ENCODE peak calls at places on chromosome 18, in eight cellular contexts. D, N, T, G, R, O, B and Q are unnamed samples.

GRCh38 chr18:25467226-25468065 is 115.5 kb upstream of the ZNF521 start:
- DNase-seq in D (no peak), N (no peak), T (no peak), G (peak; percentile 68), R (peak; percentile 41), O (peak; percentile 37), B (no peak), Q (no peak)

GRCh38 chr18:79512461-79513380 is 117.0 kb downstream of the NFATC1 start:
- DNase-seq in D (no peak), N (no peak), T (no peak), G (no peak), R (no peak), O (no peak), B (no peak), Q (no peak)

GRCh38 chr18:419542-420175 is 80.8 kb downstream of the COLEC12 start:
- DNase-seq in D (no peak), N (no peak), T (no peak), G (no peak), R (no peak), O (no peak), B (no peak), Q (no peak)

GRCh38 chr18:3256693-3257626 is 5.0 kb upstream of the MYL12B start:
- DNase-seq in D (no peak), N (peak; percentile 84), T (no peak), G (no peak), R (peak; percentile 79), O (no peak), B (no peak), Q (no peak)

GRCh38 chr18:73240899-73241298 is 373.1 kb upstream of the NETO1 start:
- DNase-seq in D (no peak), N (no peak), T (no peak), G (no peak), R (no peak), O (no peak), B (no peak), Q (no peak)

GRCh38 chr18:13680612-13681011 is 45.7 kb downstream of the FAM210A start:
- DNase-seq in D (no peak), N (peak; percentile 29), T (no peak), G (no peak), R (no peak), O (peak; percentile 63), B (peak; percentile 14), Q (no peak)

GRCh38 chr18:47206945-47207637 is 30.9 kb upstream of the IER3IP1 start:
- DNase-seq in D (no peak), N (no peak), T (no peak), G (no peak), R (peak; percentile 15), O (peak; percentile 73), B (no peak), Q (no peak)

GRCh38 chr18:10840768-10841167 is 308.6 kb downstream of the PIEZO2 start:
- DNase-seq in D (no peak), N (no peak), T (no peak), G (no peak), R (no peak), O (no peak), B (no peak), Q (no peak)

GRCh38 chr18:63511285-63511684 is 30.9 kb upstream of the SERPINB12 start:
- DNase-seq in D (peak; percentile 15), N (peak; percentile 37), T (no peak), G (no peak), R (peak; percentile 34), O (peak; percentile 76), B (peak; percentile 23), Q (no peak)

GRCh38 chr18:9642799-9643445 is 28.6 kb upstream of the PPP4R1 start:
- DNase-seq in D (no peak), N (no peak), T (no peak), G (no peak), R (peak; percentile 44), O (no peak), B (no peak), Q (no peak)

GRCh38 chr18:32469691-32470131 is 971 bp downstream of the GAREM1 start:
- DNase-seq in D (no peak), N (no peak), T (no peak), G (no peak), R (peak; percentile 20), O (peak; percentile 27), B (no peak), Q (no peak)

GRCh38 chr18:57754577-57755330 is 48.4 kb downstream of the ATP8B1 start:
- DNase-seq in D (no peak), N (no peak), T (no peak), G (no peak), R (no peak), O (no peak), B (no peak), Q (no peak)

GRCh38 chr18:25253136-25253535 is 98.8 kb downstream of the ZNF521 start:
- DNase-seq in D (no peak), N (no peak), T (no peak), G (no peak), R (peak; percentile 36), O (no peak), B (no peak), Q (no peak)

GRCh38 chr18:74669136-74669798 is 71.6 kb downstream of the ZNF407 start:
- DNase-seq in D (no peak), N (peak; percentile 69), T (no peak), G (no peak), R (no peak), O (no peak), B (no peak), Q (no peak)

DNA sequence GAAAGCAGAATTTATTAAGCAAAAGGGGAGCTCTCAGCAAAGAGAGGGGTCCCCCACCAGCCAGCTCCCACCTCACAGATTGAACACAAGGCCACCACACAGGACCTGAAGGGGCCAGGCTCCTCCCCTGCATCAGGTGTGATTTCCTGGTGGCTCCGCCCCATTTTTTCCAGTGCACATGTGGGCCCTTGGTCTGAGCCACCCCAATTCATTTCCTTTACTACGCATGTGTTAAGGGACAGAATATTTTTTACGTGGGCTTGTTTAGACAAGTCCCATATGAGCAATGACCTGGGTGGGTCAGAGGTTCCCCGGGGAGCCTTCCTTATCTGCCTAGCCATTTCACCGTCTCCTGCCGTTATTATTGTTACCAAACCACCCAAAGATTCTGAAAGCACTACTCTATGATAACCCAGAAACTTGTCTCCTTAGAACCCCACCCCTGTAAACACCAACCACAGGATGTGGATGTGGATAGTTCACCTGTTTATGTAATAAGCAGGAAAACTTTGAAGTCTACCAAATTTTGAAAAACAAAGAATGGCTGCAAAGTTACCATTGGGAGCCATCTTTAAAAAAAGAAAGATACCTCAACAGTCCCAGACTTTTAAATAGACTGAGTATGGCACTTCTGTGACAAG is 191.7 kb downstream of the CD226 start:
- DNase-seq in D (no peak), N (no peak), T (no peak), G (no peak), R (no peak), O (no peak), B (no peak), Q (no peak)
- TF ChIP-seq CTCF in D (no peak), N (no peak), T (no peak), G (no peak), R (no peak), O (no peak), B (no peak), Q (no peak)

GRCh38 chr18:35484034-35484433 is 13.7 kb downstream of the INO80C start:
- DNase-seq in D (no peak), N (no peak), T (no peak), G (no peak), R (no peak), O (no peak), B (no peak), Q (no peak)

GRCh38 chr18:35490894-35491688 is 6.7 kb downstream of the INO80C start:
- DNase-seq in D (no peak), N (no peak), T (no peak), G (no peak), R (no peak), O (peak; percentile 17), B (no peak), Q (no peak)

GRCh38 chr18:35489913-35490490 is 7.8 kb downstream of the INO80C start:
- DNase-seq in D (no peak), N (no peak), T (peak; percentile 33), G (no peak), R (no peak), O (no peak), B (peak; percentile 26), Q (no peak)

GRCh38 chr18:35481960-35482366 is 15.8 kb downstream of the INO80C start:
- DNase-seq in D (no peak), N (peak; percentile 92), T (no peak), G (no peak), R (peak; percentile 39), O (no peak), B (no peak), Q (no peak)

GRCh38 chr18:35485852-35486251 is 11.9 kb downstream of the INO80C start:
- DNase-seq in D (no peak), N (peak; percentile 24), T (no peak), G (no peak), R (no peak), O (no peak), B (no peak), Q (no peak)
- H3K4me3 ChIP-seq in D (no peak overlapping the region), N (no peak overlapping the region), T (no peak overlapping the region), G (no peak overlapping the region), R (no peak overlapping the region), O (no peak overlapping the region), B (no peak overlapping the region), Q (no peak overlapping the region)

GRCh38 chr18:59272221-59272888 is 899 bp downstream of the RAX start:
- DNase-seq in D (no peak), N (no peak), T (no peak), G (no peak), R (no peak), O (peak; percentile 66), B (no peak), Q (no peak)
- H3K27me3 ChIP-seq in D (peaks cover 11% of the 10 kb centered on the region), N (peaks cover 8% of the 10 kb centered on the region), T (peaks cover 99% of the 10 kb centered on the region), G (peaks cover 46% of the 10 kb centered on the region), R (peaks cover 86% of the 10 kb centered on the region), O (peaks cover 80% of the 10 kb centered on the region), B (peaks cover 85% of the 10 kb centered on the region), Q (peaks cover 90% of the 10 kb centered on the region)

GRCh38 chr18:52340466-52341378 is 725 bp downstream of the DCC start:
- DNase-seq in D (no peak), N (no peak), T (no peak), G (no peak), R (peak; percentile 1), O (peak; percentile 16), B (no peak), Q (no peak)

GRCh38 chr18:52343731-52344340 is 3.8 kb downstream of the DCC start:
- DNase-seq in D (no peak), N (no peak), T (no peak), G (no peak), R (no peak), O (no peak), B (no peak), Q (no peak)

GRCh38 chr18:52341617-52342381 is 1.8 kb downstream of the DCC start:
- DNase-seq in D (no peak), N (no peak), T (no peak), G (no peak), R (peak; percentile 14), O (peak; percentile 73), B (peak; percentile 8), Q (no peak)

GRCh38 chr18:52345428-52345827 is 5.4 kb downstream of the DCC start:
- DNase-seq in D (no peak), N (no peak), T (no peak), G (no peak), R (no peak), O (no peak), B (no peak), Q (no peak)

DNA sequence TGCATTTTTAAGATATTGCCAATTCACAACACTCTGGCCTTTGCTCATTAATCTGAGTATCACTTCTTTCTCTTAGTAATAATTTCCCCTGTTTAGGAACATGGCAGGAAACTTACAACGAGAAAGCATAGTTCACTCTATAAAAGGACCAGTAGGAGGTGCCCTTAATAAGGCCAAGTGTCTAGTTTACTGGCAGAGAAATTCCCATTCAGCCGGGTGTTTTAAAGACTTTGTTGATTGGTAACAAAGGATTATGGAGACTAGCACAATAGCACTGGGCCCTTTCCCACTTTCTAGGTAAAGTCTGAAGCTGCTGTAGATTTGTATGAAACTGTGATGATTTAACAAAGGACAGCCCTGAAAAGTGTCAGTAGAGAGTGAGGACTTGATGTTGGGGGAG is 3.1 kb downstream of the DCC start:
- DNase-seq in D (no peak), N (no peak), T (no peak), G (no peak), R (peak; percentile 2), O (peak; percentile 71), B (no peak), Q (no peak)
- TF ChIP-seq CTCF in D (no peak), N (no peak), T (peak; percentile 6), G (no peak), R (no peak), O (peak; percentile 62), B (peak; percentile 20), Q (peak; percentile 38)